ENCODE peak calls at places on chromosomes 6 and 20, in four cellular contexts. O, X, D and V are unnamed samples.

GRCh38 chr6:46909371-46909770 is 12.4 kb downstream of the ADGRF5 start:
- DNase-seq in O (peak), X (peak), D (no peak), V (no peak)

GRCh38 chr6:25596928-25597818 is 54.8 kb upstream of the SCGN start:
- DNase-seq in O (no peak), X (no peak), D (no peak), V (no peak)

GRCh38 chr20:21389368-21389767 is 8.0 kb downstream of the NKX2-4 start:
- DNase-seq in O (no peak), X (no peak), D (no peak), V (no peak)

GRCh38 chr6:31836036-31836675 is 8.6 kb downstream of the HSPA1B start:
- DNase-seq in O (no peak), X (no peak), D (no peak), V (no peak)

GRCh38 chr20:41537865-41538264 is 80.3 kb downstream of the CHD6 start:
- DNase-seq in O (no peak), X (no peak), D (no peak), V (no peak)

GRCh38 chr20:62363920-62364851 is 2.9 kb downstream of the LAMA5 start:
- DNase-seq in O (peak), X (peak), D (no peak), V (no peak)

GRCh38 chr20:43755851-43756250 is 29.0 kb upstream of the GTSF1L start:
- DNase-seq in O (peak), X (no peak), D (no peak), V (no peak)

GRCh38 chr20:47544852-47545251 is 43.2 kb downstream of the NCOA3 start:
- DNase-seq in O (peak), X (no peak), D (no peak), V (no peak)

GRCh38 chr6:620166-620565 is 36.7 kb downstream of the HUS1B start:
- DNase-seq in O (no peak), X (no peak), D (no peak), V (no peak)

GRCh38 chr6:620950-621349 is 36.0 kb downstream of the HUS1B start:
- DNase-seq in O (no peak), X (no peak), D (no peak), V (no peak)

GRCh38 chr6:613981-614380 is 42.9 kb downstream of the HUS1B start:
- DNase-seq in O (no peak), X (no peak), D (no peak), V (no peak)

GRCh38 chr6:621916-622315 is 35.0 kb downstream of the HUS1B start:
- DNase-seq in O (no peak), X (no peak), D (no peak), V (no peak)

DNA sequence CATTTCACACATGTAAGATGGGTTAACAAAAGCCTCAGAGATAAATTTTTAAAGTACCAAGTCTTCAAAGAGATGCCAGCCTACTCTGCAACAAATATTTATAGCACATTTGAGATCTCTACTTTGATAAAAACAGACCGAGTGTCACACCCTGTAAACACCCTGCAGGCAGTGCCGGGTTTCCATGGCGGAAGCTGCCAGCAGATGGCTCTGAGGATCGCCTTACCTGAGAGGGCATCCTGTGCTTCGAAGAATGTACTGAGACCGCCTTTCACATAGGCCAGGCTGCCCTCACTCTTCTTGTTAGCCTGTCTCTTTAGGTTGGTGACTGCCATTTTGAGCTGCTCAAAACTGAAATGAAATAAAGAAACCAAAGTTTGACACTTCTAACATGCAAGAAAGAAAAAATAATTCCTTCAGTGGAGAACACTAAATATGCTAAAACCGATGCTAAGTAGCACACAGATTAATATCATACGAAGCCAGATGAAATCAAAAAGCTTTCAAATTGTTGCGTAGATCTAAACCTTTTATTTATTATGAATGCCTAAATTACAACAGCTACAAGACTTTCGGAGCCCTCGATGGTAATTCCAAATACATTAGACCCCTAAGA is 39.3 kb downstream of the HUS1B start:
- DNase-seq in O (no peak), X (peak), D (no peak), V (peak)
- TF ChIP-seq CTCF in O (no peak), X (peak), D (peak), V (no peak)

DNA sequence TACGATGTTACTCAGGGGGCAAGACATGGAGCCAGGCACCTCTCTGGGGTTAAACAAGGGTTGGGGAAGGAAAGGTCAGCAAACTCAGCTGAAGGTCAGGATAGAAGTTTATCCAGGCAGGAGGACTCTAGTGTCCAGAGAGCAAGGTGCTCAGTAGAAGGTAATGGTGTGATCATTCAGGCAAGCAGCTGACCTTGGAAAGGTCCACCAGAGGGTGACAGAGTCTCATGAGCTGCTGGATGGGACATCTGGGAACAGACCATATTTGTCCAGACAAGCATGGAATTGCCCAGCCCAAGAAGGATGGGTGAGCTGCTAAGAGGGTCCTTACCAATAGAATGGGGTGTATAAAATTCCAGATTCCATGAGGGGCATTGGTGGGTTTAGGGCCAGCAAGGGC is 89.5 kb downstream of the MAP3K7 start:
- DNase-seq in O (no peak), X (no peak), D (no peak), V (no peak)
- TF ChIP-seq CTCF in O (no peak), X (peak), D (peak), V (no peak)

GRCh38 chr6:112282217-112282616 is 27.9 kb upstream of the LAMA4 start:
- DNase-seq in O (peak), X (no peak), D (no peak), V (no peak)
- TF ChIP-seq CTCF in O (peak), X (peak), D (no peak), V (no peak)

GRCh38 chr6:13038315-13039261 is 289.7 kb downstream of the TBC1D7 start:
- DNase-seq in O (peak), X (no peak), D (no peak), V (no peak)
- TF ChIP-seq CTCF in O (no peak), X (no peak), D (no peak), V (no peak)

GRCh38 chr6:38348366-38348765 is 291.4 kb downstream of the BTBD9 start:
- DNase-seq in O (no peak), X (no peak), D (no peak), V (no peak)
- TF ChIP-seq CTCF in O (no peak), X (no peak), D (no peak), V (no peak)